ENCODE peak calls at places on chromosomes 16 and 17, in five cellular contexts. T is GM23338; M is aorta; A is heart left ventricle; J is CD8-positive, alpha-beta T cell. B is an unnamed sample. For H3K27me3, the result is how much of the 10 kb centered on the place peaks cover.

GRCh38 chr16:11164482-11165270 is 91.3 kb downstream of the SOCS1 start:
- DNase-seq in T (peak), M (no peak), A (no peak), J (no peak), B (peak)

GRCh38 chr17:61157246-61157887 is 242.3 kb upstream of the TBX2 start:
- DNase-seq in T (no peak), M (no peak), A (no peak), J (no peak), B (no peak)

GRCh38 chr16:25135239-25135878 is 23.8 kb downstream of the LCMT1 start:
- DNase-seq in T (no peak), M (no peak), A (no peak), J (no peak), B (no peak)

GRCh38 chr17:61235821-61236197 is 163.8 kb upstream of the TBX2 start:
- DNase-seq in T (no peak), M (no peak), A (no peak), J (no peak), B (no peak)

GRCh38 chr17:31197991-31198390 is 99.0 kb downstream of the OMG start:
- DNase-seq in T (no peak), M (no peak), A (no peak), J (no peak), B (no peak)

GRCh38 chr17:17876959-17877547 is 40.3 kb upstream of the SREBF1 start:
- DNase-seq in T (no peak), M (peak), A (peak), J (no peak), B (peak)

GRCh38 chr16:66549284-66550131 is at the start of gene TK2:
- DNase-seq in T (peak), M (peak), A (peak), J (peak), B (peak)

GRCh38 chr16:55672471-55672870 is 16.7 kb downstream of the SLC6A2 start:
- DNase-seq in T (no peak), M (no peak), A (peak), J (no peak), B (no peak)

GRCh38 chr17:17433260-17433659 is 43.5 kb upstream of the MED9 start:
- DNase-seq in T (peak), M (no peak), A (no peak), J (no peak), B (no peak)

GRCh38 chr17:39627717-39628516 is 1.2 kb downstream of the PPP1R1B start:
- DNase-seq in T (peak), M (no peak), A (no peak), J (no peak), B (no peak)
- H3K4me3 ChIP-seq in T (peak), M (no peak), A (no peak), J (no peak), B (no peak)

GRCh38 chr17:2023256-2023655 is 1.9 kb downstream of the RTN4RL1 start:
- DNase-seq in T (no peak), M (no peak), A (no peak), J (no peak), B (no peak)

GRCh38 chr17:2022647-2023046 is 2.5 kb downstream of the RTN4RL1 start:
- DNase-seq in T (no peak), M (no peak), A (no peak), J (peak), B (no peak)

GRCh38 chr17:2018716-2019490 is 6.2 kb downstream of the RTN4RL1 start:
- DNase-seq in T (no peak), M (no peak), A (no peak), J (no peak), B (no peak)

GRCh38 chr17:2023692-2024571 is 1.2 kb downstream of the RTN4RL1 start:
- DNase-seq in T (peak), M (peak), A (no peak), J (no peak), B (no peak)

GRCh38 chr17:2020721-2021120 is 4.4 kb downstream of the RTN4RL1 start:
- DNase-seq in T (no peak), M (no peak), A (no peak), J (no peak), B (no peak)
- H3K27me3 ChIP-seq in T (half or more), M (under half), A (under half), J (under half), B (under half)

DNA sequence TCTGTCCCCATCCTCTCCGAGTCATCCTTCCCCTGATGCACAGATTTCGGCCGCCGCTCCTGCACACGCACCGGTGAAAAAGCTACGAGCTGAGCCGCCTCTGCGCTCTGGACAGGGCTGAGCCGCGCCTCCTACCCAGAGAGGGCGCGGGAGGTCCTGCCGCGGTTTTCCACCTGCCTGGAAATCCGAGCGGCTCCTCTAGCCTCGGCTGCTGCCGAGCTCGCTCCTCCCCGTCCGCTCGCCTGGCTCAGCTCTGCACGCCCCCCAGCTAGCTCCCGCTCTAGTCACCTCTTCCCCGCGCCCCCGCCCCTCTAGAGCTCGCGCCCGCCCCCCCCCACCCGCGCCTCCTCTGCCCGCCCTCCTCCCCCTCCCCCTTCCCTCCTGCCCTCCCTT is 198 bp upstream of the SHISA9 start:
- DNase-seq in T (peak), M (no peak), A (no peak), J (no peak), B (no peak)
- H3K4me3 ChIP-seq in T (peak), M (peak), A (no peak), J (no peak), B (no peak)

GRCh38 chr17:34487616-34488015 is 91.8 kb upstream of the TMEM132E start:
- DNase-seq in T (peak), M (no peak), A (no peak), J (no peak), B (no peak)

GRCh38 chr17:34484193-34484733 is 95.1 kb upstream of the TMEM132E start:
- DNase-seq in T (no peak), M (no peak), A (no peak), J (no peak), B (no peak)

GRCh38 chr17:34485999-34486398 is 93.4 kb upstream of the TMEM132E start:
- DNase-seq in T (no peak), M (no peak), A (no peak), J (no peak), B (no peak)

GRCh38 chr17:34486781-34487180 is 92.6 kb upstream of the TMEM132E start:
- DNase-seq in T (no peak), M (no peak), A (no peak), J (no peak), B (no peak)
- H3K27me3 ChIP-seq in T (under half), M (under half), A (under half), J (under half), B (under half)

GRCh38 chr17:43661699-43662431 is at the start of gene MEOX1:
- DNase-seq in T (no peak), M (no peak), A (peak), J (no peak), B (no peak)
- H3K4me3 ChIP-seq in T (no peak), M (no peak), A (peak), J (no peak), B (peak)

B was measured in stomach.